ENCODE peak calls at places on chromosomes 3 and 15, in five cellular contexts. Y, J, O, B and X are unnamed samples.

GRCh38 chr3:112967425-112967824 is 7.5 kb downstream of the CD200R1 start:
- DNase-seq in Y (no peak), B (no peak), O (no peak), J (no peak), X (no peak)

GRCh38 chr3:192928720-192929119 is 11.1 kb upstream of the MB21D2 start:
- DNase-seq in Y (peak; percentile 25), B (no peak), O (no peak), J (no peak), X (no peak)

GRCh38 chr3:109224333-109224732 is 87.8 kb downstream of the C3orf85 start:
- DNase-seq in Y (peak; percentile 53), O (no peak), B (peak; percentile 63), J (peak; percentile 1), X (no peak)

GRCh38 chr15:90903733-90904536 is 833 bp downstream of the MAN2A2 start:
- DNase-seq in J (no peak), Y (no peak), B (peak; percentile 23), O (no peak), X (no peak)

GRCh38 chr15:70580286-70580685 is 183.1 kb downstream of the UACA start:
- DNase-seq in J (no peak), O (no peak), Y (no peak), B (no peak), X (no peak)

GRCh38 chr3:187811580-187812250 is 66.4 kb upstream of the BCL6 start:
- DNase-seq in Y (peak; percentile 42), B (peak; percentile 86), O (no peak), J (peak; percentile 90), X (no peak)

GRCh38 chr3:68996356-68996995 is 17.0 kb downstream of the EOGT start:
- DNase-seq in O (no peak), Y (no peak), B (no peak), J (peak; percentile 68), X (no peak)

GRCh38 chr3:51967384-51968174 is at the start of gene PCBP4:
- DNase-seq in O (no peak), J (peak; percentile 24), Y (no peak), B (peak; percentile 70), X (no peak)

GRCh38 chr15:74191798-74192197 is 10.8 kb downstream of the STRA6 start:
- DNase-seq in Y (no peak), O (no peak), B (peak; percentile 69), J (no peak), X (no peak)

GRCh38 chr15:98718426-98719168 is 70.3 kb downstream of the IGF1R start:
- DNase-seq in B (no peak), Y (no peak), O (no peak), J (no peak), X (no peak)

GRCh38 chr3:196662711-196663571 is 23.4 kb downstream of the NRROS start:
- DNase-seq in Y (no peak), J (peak; percentile 29), O (no peak), B (peak; percentile 39), X (no peak)

GRCh38 chr3:113227146-113227545 is 15.8 kb downstream of the BOC start:
- DNase-seq in J (no peak), O (no peak), Y (no peak), B (no peak), X (no peak)

GRCh38 chr15:82911458-82911857 is 41.1 kb downstream of the HOMER2 start:
- DNase-seq in J (no peak), O (no peak), Y (no peak), B (no peak), X (no peak)

GRCh38 chr3:177300039-177300833 is 103.0 kb upstream of the TBL1XR1 start:
- DNase-seq in O (no peak), Y (no peak), J (peak; percentile 78), B (no peak), X (no peak)

GRCh38 chr3:46661776-46662766 is 31.4 kb downstream of the ALS2CL start:
- DNase-seq in O (no peak), Y (no peak), B (no peak), J (no peak), X (no peak)

GRCh38 chr3:155202626-155203025 is 90.9 kb downstream of the STRIT1 start:
- DNase-seq in Y (no peak), O (no peak), B (no peak), J (peak; percentile 36), X (no peak)

GRCh38 chr3:43345877-43346276 is 59.5 kb downstream of the SNRK start:
- DNase-seq in Y (no peak), J (peak; percentile 83), B (no peak), O (no peak), X (no peak)

GRCh38 chr15:67137951-67138935 is 72.8 kb downstream of the SMAD3 start:
- DNase-seq in B (no peak), J (no peak), Y (no peak), O (no peak), X (no peak)

GRCh38 chr3:63774776-63775175 is 44.3 kb upstream of the C3orf49 start:
- DNase-seq in B (no peak), O (no peak), Y (no peak), J (peak; percentile 33), X (no peak)

GRCh38 chr15:43093026-43093425 is 12.8 kb downstream of the UBR1 start:
- DNase-seq in Y (no peak), O (no peak), J (peak; percentile 67), B (peak; percentile 73), X (no peak)

GRCh38 chr15:88647362-88648105 is 8.7 kb downstream of the ISG20 start:
- DNase-seq in B (no peak), Y (no peak), J (no peak), O (no peak), X (no peak)